ENCODE peak calls at places on chromosomes 12 and 14, in four cellular contexts. F, Z, W and Q are unnamed samples.

GRCh38 chr12:56571131-56571530 is 49.5 kb downstream of the RBMS2 start:
- DNase-seq in Z (no peak), W (no peak), F (no peak), Q (peak; percentile 11)

GRCh38 chr12:101230547-101230946 is 20.5 kb upstream of the SLC5A8 start:
- DNase-seq in Z (no peak), F (peak; percentile 65), W (no peak), Q (peak; percentile 35)

GRCh38 chr14:56487761-56488160 is 91.8 kb upstream of the TMEM260 start:
- DNase-seq in F (peak; percentile 67), Z (no peak), W (no peak), Q (no peak)

GRCh38 chr14:66643344-66643743 is 135.4 kb downstream of the GPHN start:
- DNase-seq in Z (no peak), F (peak; percentile 17), W (no peak), Q (no peak)

GRCh38 chr12:7075931-7076330 is 15.4 kb downstream of the C1S start:
- DNase-seq in W (no peak), F (peak; percentile 82), Z (no peak), Q (no peak)

GRCh38 chr12:42570076-42570475 is 19.5 kb downstream of the PRICKLE1 start:
- DNase-seq in F (no peak), W (no peak), Z (no peak), Q (no peak)

GRCh38 chr12:123971770-123972447 is 722 bp downstream of the CCDC92 start:
- DNase-seq in Z (peak; percentile 85), W (peak; percentile 96), F (peak; percentile 50), Q (peak; percentile 94)

GRCh38 chr12:117119592-117120198 is 20.5 kb upstream of the TESC start:
- DNase-seq in Z (no peak), W (peak; percentile 81), F (no peak), Q (peak; percentile 80)

GRCh38 chr12:26813812-26814211 is 19.2 kb downstream of the ITPR2 start:
- DNase-seq in Z (no peak), F (no peak), W (no peak), Q (no peak)

GRCh38 chr14:72000907-72001306 is 68.7 kb downstream of the RGS6 start:
- DNase-seq in W (no peak), F (no peak), Z (no peak), Q (no peak)

GRCh38 chr12:127143020-127143419 is 1124.0 kb upstream of the TMEM132C start:
- DNase-seq in Z (no peak), F (no peak), W (peak; percentile 91), Q (peak; percentile 49)

GRCh38 chr14:85293820-85294219 is 236.1 kb upstream of the FLRT2 start:
- DNase-seq in Z (no peak), W (no peak), F (no peak), Q (no peak)

GRCh38 chr12:78864483-78865296 is at the start of gene SYT1:
- DNase-seq in Z (no peak), F (peak; percentile 85), W (peak; percentile 98), Q (peak; percentile 95)

GRCh38 chr14:61737913-61738312 is 24.3 kb upstream of the SNAPC1 start:
- DNase-seq in Z (no peak), W (no peak), F (no peak), Q (no peak)

GRCh38 chr14:22427771-22428228 is 161.2 kb downstream of the DAD1 start:
- DNase-seq in W (no peak), F (peak; percentile 57), Z (no peak), Q (peak; percentile 36)

GRCh38 chr12:58087428-58088117 is 146.2 kb downstream of the ATP23 start:
- DNase-seq in W (peak; percentile 55), Z (no peak), F (no peak), Q (peak; percentile 14)

GRCh38 chr12:132954471-132955048 is 1.5 kb downstream of the ZNF605 start:
- DNase-seq in W (no peak), Z (no peak), F (no peak), Q (no peak)

GRCh38 chr14:100526632-100527031 is 60.6 kb downstream of the BEGAIN start:
- DNase-seq in F (peak; percentile 18), W (no peak), Z (no peak), Q (no peak)

GRCh38 chr12:48817957-48818830 is at the start of gene CACNB3:
- DNase-seq in W (peak; percentile 93), F (peak; percentile 43), Z (no peak), Q (peak; percentile 79)

DNA sequence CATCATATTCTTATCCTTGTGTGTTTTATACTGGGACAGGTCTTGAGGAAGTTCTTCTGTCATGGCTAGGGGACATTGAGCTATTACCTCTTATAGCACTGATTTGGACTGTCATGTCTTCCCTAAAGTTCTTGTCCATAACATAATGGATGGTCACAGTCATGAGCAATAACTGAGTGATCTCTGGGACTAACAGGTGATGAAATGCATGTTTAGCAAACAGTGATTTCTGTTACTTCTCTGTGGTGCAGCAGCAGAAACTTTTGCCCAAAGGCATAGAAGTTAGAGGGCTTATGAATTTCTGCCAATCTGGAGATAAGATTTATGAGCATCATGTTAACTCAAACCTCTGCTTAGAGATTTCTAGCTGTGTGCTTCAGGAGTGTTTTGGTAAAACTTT is 5.9 kb downstream of the ADIPOR2 start:
- DNase-seq in F (no peak), Z (no peak), W (no peak), Q (no peak)
- H3K4ac ChIP-seq in F (no peak overlapping the region), Z (no peak overlapping the region), W (no peak overlapping the region), Q (no peak overlapping the region)

GRCh38 chr14:65296402-65296801 is 116.1 kb upstream of the FUT8 start:
- DNase-seq in Z (no peak), F (peak; percentile 18), W (no peak), Q (no peak)
- H4K5ac ChIP-seq in Z (no peak overlapping the region), F (no peak overlapping the region), W (no peak overlapping the region), Q (no peak overlapping the region)

DNA sequence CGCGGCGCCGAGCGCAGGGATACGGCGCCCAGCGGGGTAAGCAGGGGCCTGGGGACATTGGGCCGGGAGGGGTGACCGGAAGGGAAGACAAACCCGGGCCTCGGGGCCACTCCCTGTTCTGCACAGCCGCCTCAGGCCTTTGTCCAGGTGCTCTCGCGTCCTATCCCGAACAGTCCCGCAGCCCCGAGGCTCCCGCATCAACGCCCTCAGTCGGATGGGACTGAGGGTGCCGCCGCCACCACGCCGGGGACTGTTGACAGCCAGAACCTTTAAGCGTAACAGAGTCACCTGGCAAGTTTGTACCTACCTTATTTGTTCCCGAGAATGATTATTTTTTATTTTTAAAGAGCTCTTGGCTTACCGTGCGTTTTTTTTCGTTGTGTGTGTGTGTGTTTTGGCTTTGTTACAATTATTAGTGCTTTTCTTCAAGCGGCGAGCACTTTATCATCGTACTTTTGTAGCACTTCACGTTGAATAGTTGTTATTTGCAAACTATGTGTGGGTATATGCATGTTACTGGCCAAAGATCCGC is 395 bp downstream of the COA8 start:
- DNase-seq in Z (no peak), F (no peak), W (no peak), Q (no peak)
- H3K4ac ChIP-seq in Z (no peak overlapping the region), F (peak overlapping the region; percentile 69), W (no peak overlapping the region), Q (no peak overlapping the region)

GRCh38 chr14:95138876-95139275 is 18.5 kb downstream of the DICER1 start:
- DNase-seq in F (peak; percentile 18), W (no peak), Z (no peak), Q (no peak)
- H4K5ac ChIP-seq in F (no peak overlapping the region), W (no peak overlapping the region), Z (no peak overlapping the region), Q (no peak overlapping the region)

DNA sequence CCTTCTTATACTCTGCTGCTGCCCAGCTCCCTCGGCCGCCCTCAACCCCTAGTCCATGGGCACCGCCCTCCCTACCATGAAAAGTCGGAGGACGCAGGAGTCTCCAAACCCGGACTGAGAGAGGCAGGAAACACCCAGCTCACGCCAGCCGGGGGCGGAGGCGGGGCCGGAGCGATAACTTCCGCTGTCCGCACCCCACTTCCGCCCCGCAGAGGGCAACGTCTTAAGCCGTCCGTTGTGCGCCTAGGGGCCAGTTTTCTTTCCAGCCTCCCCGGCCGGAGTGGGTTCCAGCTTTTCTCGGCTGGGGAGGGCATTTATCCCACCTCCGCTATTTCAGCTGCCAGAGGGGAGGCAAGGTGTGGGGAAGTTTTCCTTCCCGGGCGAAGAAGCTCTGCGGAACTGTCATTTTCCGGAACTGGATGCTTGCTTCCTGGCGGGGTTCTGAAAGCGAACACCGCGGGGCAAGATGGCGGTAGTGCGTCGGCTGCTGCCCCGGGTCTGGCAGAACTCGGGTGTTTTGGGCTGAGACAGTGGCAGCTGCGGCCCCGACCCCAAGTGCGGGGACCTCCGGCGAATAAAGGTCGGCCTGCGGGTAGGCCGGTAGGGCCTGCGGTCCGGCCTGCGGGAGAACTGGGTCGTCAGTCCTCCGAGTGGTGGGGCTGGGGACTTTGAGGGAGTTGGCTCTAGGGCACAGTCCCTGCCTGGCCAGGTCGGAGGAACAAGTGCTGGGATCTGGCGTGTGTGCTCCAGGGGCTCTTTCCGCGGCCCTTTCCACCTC is at the start of the genes KCTD10 and UBE3B:
- DNase-seq in W (peak; percentile 92), Z (no peak), F (peak; percentile 89), Q (peak; percentile 96)
- H3K4ac ChIP-seq in W (no peak within 1 kb of the TSS), Z (peak within 1 kb of the TSS; percentile 58), F (peak within 1 kb of the TSS; percentile 97), Q (peak within 1 kb of the TSS; percentile 77)

GRCh38 chr14:89228921-89229639 is 188.0 kb downstream of the FOXN3 start:
- DNase-seq in Z (no peak), W (no peak), F (no peak), Q (no peak)

GRCh38 chr14:89226789-89227489 is 190.1 kb downstream of the FOXN3 start:
- DNase-seq in Z (no peak), W (no peak), F (no peak), Q (no peak)

GRCh38 chr14:89225607-89226006 is 191.4 kb downstream of the FOXN3 start:
- DNase-seq in W (no peak), Z (no peak), F (no peak), Q (no peak)

GRCh38 chr14:89231426-89232113 is 185.5 kb downstream of the FOXN3 start:
- DNase-seq in W (no peak), Z (no peak), F (no peak), Q (no peak)

GRCh38 chr14:89227490-89227834 is 189.6 kb downstream of the FOXN3 start:
- DNase-seq in Z (no peak), F (no peak), W (no peak), Q (no peak)
- H4K5ac ChIP-seq in Z (no peak overlapping the region), F (no peak overlapping the region), W (no peak overlapping the region), Q (no peak overlapping the region)